ENCODE peak calls at places on chromosome 11, in four cellular contexts. One of them, this sample, is unnamed.

GRCh38 chr11:109998921-109999320 is 94.3 kb upstream of the ZC3H12C start:
- DNase-seq in GM12878: no peak
- DNase-seq in HepG2: no peak
- DNase-seq in K562: no peak
- DNase-seq in this sample: no peak

GRCh38 chr11:118311518-118311917 is 7.0 kb downstream of the CD3E start:
- DNase-seq in K562: no peak
- DNase-seq in HepG2: no peak
- DNase-seq in GM12878: no peak
- DNase-seq in this sample: no peak

GRCh38 chr11:69907611-69908010 is 88.4 kb upstream of the FGF3 start:
- DNase-seq in HepG2: no peak
- DNase-seq in K562: no peak
- DNase-seq in GM12878: no peak
- DNase-seq in this sample: no peak

GRCh38 chr11:86143429-86144030 is 74.6 kb upstream of the PICALM start:
- DNase-seq in K562: peak
- DNase-seq in HepG2: no peak
- DNase-seq in GM12878: no peak
- DNase-seq in this sample: no peak

GRCh38 chr11:94212898-94213297 is 84.3 kb downstream of the PANX1 start:
- DNase-seq in GM12878: no peak
- DNase-seq in HepG2: no peak
- DNase-seq in K562: no peak
- DNase-seq in this sample: no peak

GRCh38 chr11:116578971-116579687 is 193.7 kb downstream of the BUD13 start:
- DNase-seq in K562: no peak
- DNase-seq in HepG2: peak
- DNase-seq in GM12878: no peak
- DNase-seq in this sample: no peak

GRCh38 chr11:1778141-1778911 is 14.6 kb upstream of the CTSD start:
- DNase-seq in K562: no peak
- DNase-seq in GM12878: no peak
- DNase-seq in HepG2: no peak
- DNase-seq in this sample: no peak

GRCh38 chr11:61092908-61093763 is 9.2 kb upstream of the CD5 start:
- DNase-seq in GM12878: no peak
- DNase-seq in HepG2: no peak
- DNase-seq in K562: no peak
- DNase-seq in this sample: no peak

GRCh38 chr11:122642971-122643370 is 12.6 kb upstream of the UBASH3B start:
- DNase-seq in HepG2: no peak
- DNase-seq in GM12878: no peak
- DNase-seq in K562: no peak
- DNase-seq in this sample: no peak

GRCh38 chr11:69348414-69349235 is 54.7 kb downstream of the MYEOV start:
- DNase-seq in K562: no peak
- DNase-seq in GM12878: no peak
- DNase-seq in HepG2: no peak
- DNase-seq in this sample: no peak

GRCh38 chr11:38176812-38177322 is 1578.8 kb upstream of the RAG2 start:
- DNase-seq in K562: no peak
- DNase-seq in GM12878: no peak
- DNase-seq in HepG2: no peak
- DNase-seq in this sample: no peak

GRCh38 chr11:120929664-120930154 is 94.2 kb upstream of the TBCEL start:
- DNase-seq in HepG2: peak
- DNase-seq in GM12878: no peak
- DNase-seq in K562: peak
- DNase-seq in this sample: peak

GRCh38 chr11:70688142-70688541 is 289.8 kb downstream of the CTTN start:
- DNase-seq in GM12878: no peak
- DNase-seq in K562: no peak
- DNase-seq in HepG2: no peak
- DNase-seq in this sample: no peak

GRCh38 chr11:118640332-118641154 is 33.1 kb downstream of the PHLDB1 start:
- DNase-seq in HepG2: no peak
- DNase-seq in K562: no peak
- DNase-seq in GM12878: no peak
- DNase-seq in this sample: no peak

GRCh38 chr11:70505331-70505731 is 107.0 kb downstream of the CTTN start:
- DNase-seq in K562: no peak
- DNase-seq in GM12878: no peak
- DNase-seq in HepG2: no peak
- DNase-seq in this sample: no peak

GRCh38 chr11:75287579-75287978 is 47.0 kb downstream of the TPBGL start:
- DNase-seq in GM12878: no peak
- DNase-seq in K562: no peak
- DNase-seq in HepG2: no peak
- DNase-seq in this sample: no peak

GRCh38 chr11:14503023-14503422 is 3.4 kb upstream of the COPB1 start:
- DNase-seq in HepG2: no peak
- DNase-seq in K562: no peak
- DNase-seq in GM12878: no peak
- DNase-seq in this sample: no peak

GRCh38 chr11:120594746-120595145 is 83.2 kb downstream of the GRIK4 start:
- DNase-seq in HepG2: no peak
- DNase-seq in GM12878: no peak
- DNase-seq in K562: no peak
- DNase-seq in this sample: no peak

GRCh38 chr11:116851631-116852030 is 14.2 kb upstream of the APOA1 start:
- DNase-seq in GM12878: no peak
- DNase-seq in HepG2: no peak
- DNase-seq in K562: no peak
- DNase-seq in this sample: no peak

GRCh38 chr11:125724125-125724524 is 22.0 kb upstream of the PATE1 start:
- DNase-seq in HepG2: peak
- DNase-seq in GM12878: no peak
- DNase-seq in K562: peak
- DNase-seq in this sample: no peak

GRCh38 chr11:60970369-60970774 is 1.1 kb upstream of the CD6 start:
- DNase-seq in GM12878: no peak
- DNase-seq in HepG2: peak
- DNase-seq in K562: peak
- DNase-seq in this sample: peak

GRCh38 chr11:123740787-123741158 is 687 bp downstream of the ZNF202 start:
- DNase-seq in GM12878: no peak
- DNase-seq in HepG2: no peak
- DNase-seq in K562: no peak
- DNase-seq in this sample: peak

GRCh38 chr11:44726278-44727113 is at the start of gene TSPAN18:
- DNase-seq in K562: peak
- DNase-seq in GM12878: peak
- DNase-seq in HepG2: no peak
- DNase-seq in this sample: peak

DNA sequence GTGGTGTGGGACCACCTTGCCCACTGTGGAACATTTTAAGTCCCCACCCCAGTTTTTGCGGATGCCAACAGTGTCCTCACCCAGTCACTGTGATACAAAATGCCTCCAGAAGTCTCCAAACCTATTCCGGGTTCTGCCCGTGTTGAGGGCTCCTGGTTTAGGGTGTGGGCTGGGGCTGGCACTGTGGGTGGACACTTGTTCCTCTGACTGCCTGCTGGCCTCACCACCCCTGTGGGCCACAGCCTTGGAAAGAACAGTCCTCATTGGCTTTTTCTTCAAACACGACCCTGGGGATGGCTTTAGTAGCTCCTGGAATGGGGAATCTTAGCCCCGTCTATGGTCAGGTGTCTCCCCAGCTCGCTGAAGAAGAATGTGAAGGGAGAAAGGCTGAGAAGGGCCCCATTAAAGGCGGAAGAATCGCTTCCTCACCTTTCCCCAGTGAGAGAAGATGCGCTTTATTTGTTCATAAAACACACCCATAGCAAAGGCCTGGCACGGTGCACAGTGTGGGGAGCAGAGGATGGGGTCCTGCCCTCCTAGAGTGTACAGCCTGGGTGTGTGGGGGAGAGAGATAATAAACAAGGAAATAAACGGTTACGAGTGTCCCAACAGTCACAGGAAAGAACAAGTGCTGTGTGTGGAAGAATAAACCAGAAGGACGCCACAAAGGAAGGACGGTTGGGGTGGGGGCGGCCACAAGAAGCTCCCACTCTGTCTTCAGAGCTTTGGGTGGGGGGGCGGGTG is 91.6 kb upstream of the SLC22A12 start:
- DNase-seq in GM12878: no peak
- DNase-seq in HepG2: no peak
- DNase-seq in K562: no peak
- DNase-seq in this sample: no peak
- TF ChIP-seq TARDBP in GM12878: no peak
- TF ChIP-seq TARDBP in HepG2: no peak
- TF ChIP-seq TARDBP in K562: no peak
- TF ChIP-seq TARDBP in this sample: no peak

GRCh38 chr11:57095417-57095816 is 86.3 kb upstream of the LRRC55 start:
- DNase-seq in HepG2: no peak
- DNase-seq in GM12878: no peak
- DNase-seq in K562: no peak
- DNase-seq in this sample: no peak

GRCh38 chr11:57087966-57088365 is 93.8 kb upstream of the LRRC55 start:
- DNase-seq in HepG2: no peak
- DNase-seq in GM12878: no peak
- DNase-seq in K562: no peak
- DNase-seq in this sample: no peak

GRCh38 chr11:57095896-57096295 is 85.9 kb upstream of the LRRC55 start:
- DNase-seq in K562: no peak
- DNase-seq in GM12878: no peak
- DNase-seq in HepG2: no peak
- DNase-seq in this sample: no peak

GRCh38 chr11:57094206-57094940 is 87.4 kb upstream of the LRRC55 start:
- DNase-seq in K562: no peak
- DNase-seq in HepG2: no peak
- DNase-seq in GM12878: no peak
- DNase-seq in this sample: no peak

DNA sequence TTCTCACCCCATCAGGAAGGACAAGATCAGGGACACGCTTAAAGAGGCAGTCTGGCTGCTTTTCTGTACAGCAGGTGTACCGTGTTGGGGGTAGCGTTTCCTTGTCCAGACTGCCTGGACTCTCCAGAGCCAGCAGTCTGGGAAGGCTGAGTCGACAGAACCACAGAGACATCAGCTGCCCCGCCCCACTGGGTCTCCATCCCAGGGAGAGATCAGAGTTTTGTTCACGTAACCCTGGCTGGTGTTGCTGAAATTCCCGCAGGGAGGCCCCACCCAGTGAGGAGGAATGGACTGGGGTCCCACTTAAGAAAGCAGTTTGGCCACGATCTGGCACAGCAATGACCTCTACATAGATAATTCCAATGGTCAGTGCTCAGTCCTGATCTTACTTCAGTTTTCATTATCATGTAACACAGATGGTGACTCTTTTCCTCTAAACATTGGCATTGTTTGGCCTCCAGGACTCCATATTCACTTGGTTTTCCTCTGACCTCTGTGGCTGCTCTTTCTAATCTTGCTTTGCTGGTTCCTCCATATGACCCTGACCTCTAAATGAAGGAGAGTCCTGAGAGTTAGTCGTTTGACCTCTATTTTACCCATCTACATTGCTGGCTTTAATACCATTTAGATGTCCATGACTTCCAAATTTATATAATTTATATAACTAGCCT is 89.6 kb upstream of the LRRC55 start:
- DNase-seq in HepG2: no peak
- DNase-seq in GM12878: no peak
- DNase-seq in K562: no peak
- DNase-seq in this sample: no peak
- TF ChIP-seq FOXM1 in HepG2: no peak
- TF ChIP-seq FOXM1 in GM12878: no peak
- TF ChIP-seq FOXM1 in K562: no peak
- TF ChIP-seq FOXM1 in this sample: no peak

GRCh38 chr11:62139526-62140301 is 15.9 kb downstream of the INCENP start:
- DNase-seq in K562: no peak
- DNase-seq in GM12878: no peak
- DNase-seq in HepG2: no peak
- DNase-seq in this sample: no peak
- TF ChIP-seq FOXK2 in K562: no peak
- TF ChIP-seq FOXK2 in GM12878: no peak
- TF ChIP-seq FOXK2 in HepG2: no peak
- TF ChIP-seq FOXK2 in this sample: no peak

GRCh38 chr11:73902303-73902702 is 25.5 kb downstream of the PAAF1 start:
- DNase-seq in K562: no peak
- DNase-seq in GM12878: no peak
- DNase-seq in HepG2: no peak
- DNase-seq in this sample: no peak
- TF ChIP-seq TARDBP in K562: no peak
- TF ChIP-seq TARDBP in GM12878: no peak
- TF ChIP-seq TARDBP in HepG2: no peak
- TF ChIP-seq TARDBP in this sample: no peak

GRCh38 chr11:575996-576756 is at the start of gene PHRF1:
- DNase-seq in GM12878: peak
- DNase-seq in K562: peak
- DNase-seq in HepG2: peak
- DNase-seq in this sample: peak

GRCh38 chr11:575324-575995 is 810 bp upstream of the PHRF1 start:
- DNase-seq in K562: no peak
- DNase-seq in HepG2: peak
- DNase-seq in GM12878: no peak
- DNase-seq in this sample: no peak

GRCh38 chr11:577611-577894 is 1.3 kb downstream of the PHRF1 start:
- DNase-seq in GM12878: no peak
- DNase-seq in HepG2: no peak
- DNase-seq in K562: no peak
- DNase-seq in this sample: no peak

GRCh38 chr11:578276-579035 is 2.2 kb downstream of the PHRF1 start:
- DNase-seq in GM12878: no peak
- DNase-seq in HepG2: no peak
- DNase-seq in K562: no peak
- DNase-seq in this sample: no peak

GRCh38 chr11:576791-577610 is 731 bp downstream of the PHRF1 start:
- DNase-seq in GM12878: no peak
- DNase-seq in K562: no peak
- DNase-seq in HepG2: no peak
- DNase-seq in this sample: no peak
- TF ChIP-seq FOXM1 in GM12878: no peak
- TF ChIP-seq FOXM1 in K562: no peak
- TF ChIP-seq FOXM1 in HepG2: no peak
- TF ChIP-seq FOXM1 in this sample: no peak

GRCh38 chr11:101255036-101255435 is 125.4 kb upstream of the PGR start:
- DNase-seq in GM12878: no peak
- DNase-seq in K562: no peak
- DNase-seq in HepG2: no peak
- DNase-seq in this sample: no peak

GRCh38 chr11:101254037-101254436 is 124.4 kb upstream of the PGR start:
- DNase-seq in HepG2: no peak
- DNase-seq in GM12878: no peak
- DNase-seq in K562: no peak
- DNase-seq in this sample: no peak
- TF ChIP-seq FOXK2 in HepG2: no peak
- TF ChIP-seq FOXK2 in GM12878: no peak
- TF ChIP-seq FOXK2 in K562: no peak
- TF ChIP-seq FOXK2 in this sample: no peak

DNA sequence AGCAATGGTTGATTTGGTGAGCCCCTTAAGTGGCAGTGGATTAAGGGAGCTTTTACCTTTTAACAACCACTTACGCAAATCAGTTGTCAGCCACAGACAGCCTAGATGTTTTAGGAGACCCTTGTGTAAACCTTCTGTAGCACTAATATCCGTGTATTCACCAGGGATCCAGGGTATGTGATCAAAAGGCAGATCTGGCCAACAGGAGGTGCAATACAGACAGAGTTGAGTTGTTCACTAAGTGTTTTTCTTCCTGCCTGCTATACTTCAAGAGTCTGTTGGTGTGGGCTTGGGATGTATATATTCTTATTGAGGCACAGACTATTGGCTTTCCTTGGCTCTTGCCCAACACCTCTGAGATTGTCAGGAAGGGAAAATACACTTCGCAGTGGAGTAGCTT is 175.1 kb downstream of the FAT3 start:
- DNase-seq in HepG2: no peak
- DNase-seq in K562: no peak
- DNase-seq in GM12878: no peak
- DNase-seq in this sample: no peak
- TF ChIP-seq TARDBP in HepG2: no peak
- TF ChIP-seq TARDBP in K562: no peak
- TF ChIP-seq TARDBP in GM12878: no peak
- TF ChIP-seq TARDBP in this sample: no peak